ENCODE peak calls at places on chromosomes 3 and 15, in nine cellular contexts. One of them, this sample, is unnamed.

GRCh38 chr3:172209333-172210321 is 170.2 kb downstream of the FNDC3B start:
- DNase-seq in thoracic aorta: peak; percentile 50
- DNase-seq in CD8-positive, alpha-beta T cell: no peak
- DNase-seq in adrenal gland: no peak
- DNase-seq in tibial nerve: no peak
- DNase-seq in heart left ventricle: peak; percentile 78
- DNase-seq in stomach: peak; percentile 80
- DNase-seq in suprapubic skin: no peak
- DNase-seq in PC-9: no peak
- DNase-seq in this sample: peak; percentile 57

GRCh38 chr15:75065851-75066509 is 42.6 kb downstream of the PPCDC start:
- DNase-seq in thoracic aorta: no peak
- DNase-seq in CD8-positive, alpha-beta T cell: no peak
- DNase-seq in adrenal gland: peak; percentile 24
- DNase-seq in tibial nerve: no peak
- DNase-seq in heart left ventricle: no peak
- DNase-seq in stomach: no peak
- DNase-seq in suprapubic skin: no peak
- DNase-seq in PC-9: no peak
- DNase-seq in this sample: no peak

GRCh38 chr3:53641397-53641796 is 147.0 kb downstream of the CACNA1D start:
- DNase-seq in thoracic aorta: no peak
- DNase-seq in CD8-positive, alpha-beta T cell: no peak
- DNase-seq in adrenal gland: no peak
- DNase-seq in tibial nerve: no peak
- DNase-seq in heart left ventricle: no peak
- DNase-seq in stomach: no peak
- DNase-seq in suprapubic skin: no peak
- DNase-seq in PC-9: no peak
- DNase-seq in this sample: no peak

GRCh38 chr3:139491027-139491700 is 14.8 kb upstream of the RBP2 start:
- DNase-seq in thoracic aorta: no peak
- DNase-seq in CD8-positive, alpha-beta T cell: no peak
- DNase-seq in adrenal gland: no peak
- DNase-seq in tibial nerve: no peak
- DNase-seq in heart left ventricle: no peak
- DNase-seq in stomach: no peak
- DNase-seq in suprapubic skin: no peak
- DNase-seq in PC-9: no peak
- DNase-seq in this sample: no peak

GRCh38 chr3:105401254-105401653 is 34.5 kb downstream of the ALCAM start:
- DNase-seq in thoracic aorta: no peak
- DNase-seq in CD8-positive, alpha-beta T cell: no peak
- DNase-seq in adrenal gland: no peak
- DNase-seq in tibial nerve: no peak
- DNase-seq in heart left ventricle: no peak
- DNase-seq in stomach: no peak
- DNase-seq in suprapubic skin: no peak
- DNase-seq in PC-9: peak; percentile 2
- DNase-seq in this sample: no peak

GRCh38 chr3:146166450-146167222 is 5.7 kb upstream of the PLOD2 start:
- DNase-seq in thoracic aorta: no peak
- DNase-seq in CD8-positive, alpha-beta T cell: no peak
- DNase-seq in adrenal gland: peak; percentile 69
- DNase-seq in tibial nerve: no peak
- DNase-seq in heart left ventricle: no peak
- DNase-seq in stomach: no peak
- DNase-seq in suprapubic skin: no peak
- DNase-seq in PC-9: no peak
- DNase-seq in this sample: no peak

GRCh38 chr15:87741350-87741749 is 515.2 kb downstream of the NTRK3 start:
- DNase-seq in thoracic aorta: no peak
- DNase-seq in CD8-positive, alpha-beta T cell: no peak
- DNase-seq in adrenal gland: no peak
- DNase-seq in tibial nerve: no peak
- DNase-seq in heart left ventricle: no peak
- DNase-seq in stomach: no peak
- DNase-seq in suprapubic skin: no peak
- DNase-seq in PC-9: no peak
- DNase-seq in this sample: no peak

GRCh38 chr3:138197058-138197457 is 10.0 kb downstream of the ARMC8 start:
- DNase-seq in thoracic aorta: no peak
- DNase-seq in CD8-positive, alpha-beta T cell: no peak
- DNase-seq in adrenal gland: no peak
- DNase-seq in tibial nerve: no peak
- DNase-seq in heart left ventricle: no peak
- DNase-seq in stomach: no peak
- DNase-seq in suprapubic skin: no peak
- DNase-seq in PC-9: no peak
- DNase-seq in this sample: no peak

GRCh38 chr15:53256043-53256442 is 465.9 kb upstream of the ONECUT1 start:
- DNase-seq in thoracic aorta: no peak
- DNase-seq in CD8-positive, alpha-beta T cell: no peak
- DNase-seq in adrenal gland: no peak
- DNase-seq in tibial nerve: no peak
- DNase-seq in heart left ventricle: no peak
- DNase-seq in stomach: no peak
- DNase-seq in suprapubic skin: no peak
- DNase-seq in PC-9: no peak
- DNase-seq in this sample: no peak

GRCh38 chr3:133447751-133448477 is 48.1 kb downstream of the BFSP2 start:
- DNase-seq in thoracic aorta: no peak
- DNase-seq in CD8-positive, alpha-beta T cell: no peak
- DNase-seq in adrenal gland: no peak
- DNase-seq in tibial nerve: no peak
- DNase-seq in heart left ventricle: no peak
- DNase-seq in stomach: no peak
- DNase-seq in suprapubic skin: no peak
- DNase-seq in PC-9: no peak
- DNase-seq in this sample: no peak

GRCh38 chr15:100918034-100918689 is 995 bp upstream of the LRRK1 start:
- DNase-seq in thoracic aorta: peak; percentile 32
- DNase-seq in CD8-positive, alpha-beta T cell: peak; percentile 72
- DNase-seq in adrenal gland: peak; percentile 72
- DNase-seq in tibial nerve: peak; percentile 59
- DNase-seq in heart left ventricle: peak; percentile 89
- DNase-seq in stomach: peak; percentile 83
- DNase-seq in suprapubic skin: peak; percentile 88
- DNase-seq in PC-9: peak; percentile 89
- DNase-seq in this sample: peak; percentile 36

GRCh38 chr15:58203537-58203936 is 65.4 kb downstream of the AQP9 start:
- DNase-seq in thoracic aorta: no peak
- DNase-seq in CD8-positive, alpha-beta T cell: no peak
- DNase-seq in adrenal gland: no peak
- DNase-seq in tibial nerve: no peak
- DNase-seq in heart left ventricle: no peak
- DNase-seq in stomach: no peak
- DNase-seq in suprapubic skin: no peak
- DNase-seq in PC-9: no peak
- DNase-seq in this sample: no peak

GRCh38 chr3:119294889-119295769 is 946 bp downstream of the ARHGAP31 start:
- DNase-seq in thoracic aorta: no peak
- DNase-seq in CD8-positive, alpha-beta T cell: peak; percentile 72
- DNase-seq in adrenal gland: peak; percentile 55
- DNase-seq in tibial nerve: peak; percentile 26
- DNase-seq in heart left ventricle: peak; percentile 72
- DNase-seq in stomach: no peak
- DNase-seq in suprapubic skin: peak; percentile 82
- DNase-seq in PC-9: peak; percentile 25
- DNase-seq in this sample: peak; percentile 67

GRCh38 chr3:123036352-123037014 is 8.9 kb upstream of the SEMA5B start:
- DNase-seq in thoracic aorta: no peak
- DNase-seq in CD8-positive, alpha-beta T cell: no peak
- DNase-seq in adrenal gland: peak; percentile 44
- DNase-seq in tibial nerve: no peak
- DNase-seq in heart left ventricle: no peak
- DNase-seq in stomach: no peak
- DNase-seq in suprapubic skin: no peak
- DNase-seq in PC-9: no peak
- DNase-seq in this sample: no peak

GRCh38 chr3:58484722-58485069 is 7.2 kb upstream of the KCTD6 start:
- DNase-seq in thoracic aorta: no peak
- DNase-seq in CD8-positive, alpha-beta T cell: no peak
- DNase-seq in adrenal gland: no peak
- DNase-seq in tibial nerve: no peak
- DNase-seq in heart left ventricle: no peak
- DNase-seq in stomach: no peak
- DNase-seq in suprapubic skin: no peak
- DNase-seq in PC-9: no peak
- DNase-seq in this sample: no peak

GRCh38 chr3:158762701-158763100 is 30.4 kb upstream of the RARRES1 start:
- DNase-seq in thoracic aorta: no peak
- DNase-seq in CD8-positive, alpha-beta T cell: no peak
- DNase-seq in adrenal gland: no peak
- DNase-seq in tibial nerve: no peak
- DNase-seq in heart left ventricle: no peak
- DNase-seq in stomach: no peak
- DNase-seq in suprapubic skin: no peak
- DNase-seq in PC-9: no peak
- DNase-seq in this sample: no peak

GRCh38 chr15:100241572-100242479 is 99.9 kb downstream of the ADAMTS17 start:
- DNase-seq in thoracic aorta: peak; percentile 15
- DNase-seq in CD8-positive, alpha-beta T cell: no peak
- DNase-seq in adrenal gland: peak; percentile 84
- DNase-seq in tibial nerve: peak; percentile 24
- DNase-seq in heart left ventricle: no peak
- DNase-seq in stomach: no peak
- DNase-seq in suprapubic skin: no peak
- DNase-seq in PC-9: peak; percentile 43
- DNase-seq in this sample: peak; percentile 80

GRCh38 chr15:98983333-98983732 is 24.3 kb downstream of the PGPEP1L start:
- DNase-seq in thoracic aorta: peak; percentile 57
- DNase-seq in CD8-positive, alpha-beta T cell: no peak
- DNase-seq in adrenal gland: peak; percentile 65
- DNase-seq in tibial nerve: peak; percentile 32
- DNase-seq in heart left ventricle: no peak
- DNase-seq in stomach: peak; percentile 32
- DNase-seq in suprapubic skin: no peak
- DNase-seq in PC-9: peak; percentile 24
- DNase-seq in this sample: no peak

GRCh38 chr15:90513448-90513847 is 16.3 kb upstream of the CRTC3 start:
- DNase-seq in thoracic aorta: no peak
- DNase-seq in CD8-positive, alpha-beta T cell: no peak
- DNase-seq in adrenal gland: no peak
- DNase-seq in tibial nerve: no peak
- DNase-seq in heart left ventricle: no peak
- DNase-seq in stomach: no peak
- DNase-seq in suprapubic skin: no peak
- DNase-seq in PC-9: no peak
- DNase-seq in this sample: no peak

GRCh38 chr15:76982356-76982755 is 12.6 kb upstream of the PSTPIP1 start:
- DNase-seq in thoracic aorta: no peak
- DNase-seq in CD8-positive, alpha-beta T cell: peak; percentile 42
- DNase-seq in adrenal gland: no peak
- DNase-seq in tibial nerve: no peak
- DNase-seq in heart left ventricle: no peak
- DNase-seq in stomach: no peak
- DNase-seq in suprapubic skin: no peak
- DNase-seq in PC-9: no peak
- DNase-seq in this sample: no peak
- H3K4me1 ChIP-seq in thoracic aorta: no peaks in the 10 kb centered on the region
- H3K4me1 ChIP-seq in CD8-positive, alpha-beta T cell: no peaks in the 10 kb centered on the region
- H3K4me1 ChIP-seq in adrenal gland: no peaks in the 10 kb centered on the region
- H3K4me1 ChIP-seq in tibial nerve: no peaks in the 10 kb centered on the region
- H3K4me1 ChIP-seq in heart left ventricle: no peaks in the 10 kb centered on the region
- H3K4me1 ChIP-seq in stomach: no peaks in the 10 kb centered on the region
- H3K4me1 ChIP-seq in suprapubic skin: no peaks in the 10 kb centered on the region
- H3K4me1 ChIP-seq in PC-9: peaks cover 12% of the 10 kb centered on the region
- H3K4me1 ChIP-seq in this sample: no peaks in the 10 kb centered on the region

GRCh38 chr3:46811615-46812236 is 51.5 kb downstream of the MYL3 start:
- DNase-seq in thoracic aorta: no peak
- DNase-seq in CD8-positive, alpha-beta T cell: no peak
- DNase-seq in adrenal gland: no peak
- DNase-seq in tibial nerve: no peak
- DNase-seq in heart left ventricle: no peak
- DNase-seq in stomach: no peak
- DNase-seq in suprapubic skin: no peak
- DNase-seq in PC-9: peak; percentile 48
- DNase-seq in this sample: no peak

GRCh38 chr3:46812237-46812791 is 50.9 kb downstream of the MYL3 start:
- DNase-seq in thoracic aorta: peak; percentile 35
- DNase-seq in CD8-positive, alpha-beta T cell: peak; percentile 78
- DNase-seq in adrenal gland: peak; percentile 64
- DNase-seq in tibial nerve: no peak
- DNase-seq in heart left ventricle: peak; percentile 80
- DNase-seq in stomach: peak; percentile 77
- DNase-seq in suprapubic skin: no peak
- DNase-seq in PC-9: peak; percentile 63
- DNase-seq in this sample: no peak
- H3K4me3 ChIP-seq in thoracic aorta: peak overlapping the region; percentile 69
- H3K4me3 ChIP-seq in CD8-positive, alpha-beta T cell: peak overlapping the region; percentile 41
- H3K4me3 ChIP-seq in adrenal gland: no peak overlapping the region
- H3K4me3 ChIP-seq in tibial nerve: peak overlapping the region; percentile 35
- H3K4me3 ChIP-seq in heart left ventricle: peak overlapping the region; percentile 43
- H3K4me3 ChIP-seq in stomach: peak overlapping the region; percentile 43
- H3K4me3 ChIP-seq in suprapubic skin: peak overlapping the region; percentile 44
- H3K4me3 ChIP-seq in PC-9: no peak overlapping the region
- H3K4me3 ChIP-seq in this sample: peak overlapping the region; percentile 48

DNA sequence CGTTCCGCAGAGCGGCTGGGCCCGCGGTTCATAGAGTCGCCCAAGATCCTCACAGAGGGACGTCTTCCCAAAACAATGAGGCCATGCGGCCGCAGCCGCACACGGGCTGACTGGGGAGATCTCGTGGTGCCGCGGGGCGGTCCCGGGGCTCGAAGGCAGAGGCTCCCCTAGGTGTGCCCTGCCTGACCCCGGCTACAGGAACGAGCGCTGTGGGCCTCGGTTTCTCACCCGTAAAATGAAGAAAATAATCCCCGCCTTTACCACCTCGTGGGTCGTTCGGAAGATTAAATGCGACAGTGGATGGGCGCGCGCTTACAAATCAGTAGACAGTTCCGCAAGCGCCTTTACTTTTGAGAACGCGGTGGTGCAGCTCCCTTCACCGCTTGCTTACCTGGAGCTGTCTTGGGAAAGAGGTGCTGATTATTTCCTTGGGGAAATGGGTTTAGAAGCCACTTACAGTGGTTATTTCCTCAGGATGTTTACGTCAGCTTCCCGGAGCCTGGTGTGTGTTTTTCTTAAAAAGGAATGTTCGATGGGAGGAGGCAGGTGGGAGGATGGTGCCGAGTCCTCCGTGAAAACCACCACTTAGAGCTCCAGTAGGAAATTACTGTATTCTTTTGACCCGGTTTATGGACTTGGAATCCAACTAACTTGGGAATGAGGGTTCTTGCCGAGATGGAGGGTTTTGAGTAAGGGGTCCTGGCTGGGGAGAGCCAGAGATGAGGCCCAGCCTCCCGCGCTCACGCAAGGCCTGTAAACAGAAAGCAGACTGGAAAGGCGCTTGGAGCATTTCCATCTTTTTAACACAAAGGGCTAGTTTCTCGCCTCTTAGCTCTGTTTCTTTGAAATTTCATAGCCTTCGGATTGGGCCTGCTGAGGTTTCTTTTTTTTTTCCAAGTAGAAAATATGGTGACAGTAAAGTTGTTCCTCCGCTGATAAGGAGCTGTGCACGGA is 2.0 kb upstream of the MEX3B start:
- DNase-seq in thoracic aorta: no peak
- DNase-seq in CD8-positive, alpha-beta T cell: no peak
- DNase-seq in adrenal gland: no peak
- DNase-seq in tibial nerve: peak; percentile 18
- DNase-seq in heart left ventricle: no peak
- DNase-seq in stomach: no peak
- DNase-seq in suprapubic skin: no peak
- DNase-seq in PC-9: no peak
- DNase-seq in this sample: no peak
- TF ChIP-seq CTCF in thoracic aorta: no peak
- TF ChIP-seq CTCF in CD8-positive, alpha-beta T cell: peak; percentile 19
- TF ChIP-seq CTCF in adrenal gland: no peak
- TF ChIP-seq CTCF in tibial nerve: no peak
- TF ChIP-seq CTCF in heart left ventricle: no peak
- TF ChIP-seq CTCF in stomach: no peak
- TF ChIP-seq CTCF in suprapubic skin: no peak
- TF ChIP-seq CTCF in PC-9: no peak
- TF ChIP-seq CTCF in this sample: no peak

GRCh38 chr15:59523702-59524101 is 85.7 kb downstream of the FAM81A start:
- DNase-seq in thoracic aorta: no peak
- DNase-seq in CD8-positive, alpha-beta T cell: no peak
- DNase-seq in adrenal gland: no peak
- DNase-seq in tibial nerve: no peak
- DNase-seq in heart left ventricle: no peak
- DNase-seq in stomach: no peak
- DNase-seq in suprapubic skin: no peak
- DNase-seq in PC-9: no peak
- DNase-seq in this sample: no peak
- H3K4me1 ChIP-seq in thoracic aorta: no peaks in the 10 kb centered on the region
- H3K4me1 ChIP-seq in CD8-positive, alpha-beta T cell: peaks cover 34% of the 10 kb centered on the region
- H3K4me1 ChIP-seq in adrenal gland: no peaks in the 10 kb centered on the region
- H3K4me1 ChIP-seq in tibial nerve: no peaks in the 10 kb centered on the region
- H3K4me1 ChIP-seq in heart left ventricle: no peaks in the 10 kb centered on the region
- H3K4me1 ChIP-seq in stomach: peaks cover 8% of the 10 kb centered on the region
- H3K4me1 ChIP-seq in suprapubic skin: no peaks in the 10 kb centered on the region
- H3K4me1 ChIP-seq in PC-9: no peaks in the 10 kb centered on the region
- H3K4me1 ChIP-seq in this sample: no peaks in the 10 kb centered on the region